ENCODE peak calls at places on chromosomes 6 and 20, in nine cellular contexts. N is AG04450; S is stimulated activated CD8-positive, alpha-beta memory T cell treated with anti-CD3 and anti-CD28 coated beads, Interleukin-15, amount 100 ng/mL, for 1 hour; C is Panc1; H is amniotic stem cell; P is Ammon's horn; Q is neural crest cell; K is fibroblast of the aortic adventitia; L is WTC11. B is an unnamed sample.

GRCh38 chr20:34089655-34090324 is 22.3 kb downstream of the EIF2S2 start:
- DNase-seq in S (no peak), C (no peak), N (no peak), L (no peak), Q (no peak), K (no peak), P (no peak), H (no peak), B (no peak)

GRCh38 chr20:18585134-18585533 is 2.7 kb upstream of the DTD1 start:
- DNase-seq in H (no peak), C (peak), Q (no peak), S (no peak), L (peak), K (peak), N (no peak), P (no peak), B (no peak)

GRCh38 chr20:57647006-57647932 is 27.0 kb upstream of the ZBP1 start:
- DNase-seq in L (no peak), Q (no peak), P (no peak), S (no peak), C (no peak), N (no peak), K (no peak), H (no peak), B (no peak)

GRCh38 chr20:63089051-63089907 is 82.5 kb upstream of the BHLHE23 start:
- DNase-seq in N (no peak), H (no peak), L (peak), Q (no peak), P (no peak), S (no peak), C (no peak), K (no peak), B (no peak)

GRCh38 chr20:1844723-1845523 is 50.3 kb upstream of the SIRPA start:
- DNase-seq in C (no peak), H (no peak), S (no peak), N (peak), L (no peak), P (peak), K (peak), Q (no peak), B (peak)

GRCh38 chr6:34018026-34018425 is 127.9 kb downstream of the GRM4 start:
- DNase-seq in H (no peak), L (no peak), P (no peak), Q (no peak), C (no peak), N (no peak), K (no peak), S (no peak), B (no peak)

GRCh38 chr6:116648161-116648560 is 20.4 kb downstream of the ZUP1 start:
- DNase-seq in K (peak), S (no peak), L (no peak), H (no peak), N (no peak), P (no peak), C (no peak), Q (no peak), B (no peak)

GRCh38 chr20:17465236-17465635 is 65.9 kb downstream of the BFSP1 start:
- DNase-seq in K (no peak), P (no peak), H (no peak), N (no peak), Q (no peak), S (no peak), C (no peak), L (no peak), B (no peak)

GRCh38 chr6:43391448-43392031 is 22.1 kb upstream of the ZNF318 start:
- DNase-seq in S (peak), P (no peak), L (no peak), H (no peak), C (no peak), K (no peak), N (no peak), Q (no peak), B (no peak)

GRCh38 chr6:137349856-137350830 is 131.0 kb upstream of the IFNGR1 start:
- DNase-seq in C (no peak), Q (no peak), K (no peak), H (no peak), P (peak), S (no peak), L (no peak), N (no peak), B (no peak)

GRCh38 chr20:43341541-43341940 is 116.2 kb upstream of the SRSF6 start:
- DNase-seq in P (no peak), K (peak), S (no peak), N (no peak), C (no peak), Q (no peak), H (no peak), L (no peak), B (no peak)

GRCh38 chr6:43394982-43395381 is 25.5 kb upstream of the ZNF318 start:
- DNase-seq in L (no peak), K (no peak), S (no peak), C (no peak), H (no peak), Q (no peak), P (no peak), N (no peak), B (no peak)

GRCh38 chr6:168961257-168961656 is 292.4 kb downstream of the THBS2 start:
- DNase-seq in P (no peak), H (no peak), Q (no peak), S (no peak), C (no peak), N (no peak), L (no peak), K (no peak), B (no peak)

GRCh38 chr6:47650553-47651432 is 47.6 kb upstream of the ADGRF4 start:
- DNase-seq in H (no peak), L (no peak), P (no peak), C (no peak), S (no peak), K (no peak), N (no peak), Q (no peak), B (no peak)

GRCh38 chr6:107331409-107332386 is 127.7 kb downstream of the PDSS2 start:
- DNase-seq in C (no peak), Q (no peak), P (no peak), N (no peak), H (no peak), K (no peak), L (no peak), S (no peak), B (no peak)

GRCh38 chr6:74534485-74535211 is 671.2 kb downstream of the COL12A1 start:
- DNase-seq in P (no peak), Q (no peak), K (peak), H (no peak), C (peak), S (no peak), N (peak), L (no peak), B (no peak)

GRCh38 chr6:161393839-161394364 is 120.0 kb upstream of the AGPAT4 start:
- DNase-seq in S (peak), L (no peak), C (peak), Q (peak), K (peak), N (no peak), H (peak), P (peak), B (peak)

GRCh38 chr20:1810926-1811620 is 84.1 kb upstream of the SIRPA start:
- DNase-seq in K (peak), Q (no peak), N (no peak), L (no peak), H (peak), C (no peak), S (no peak), P (peak), B (no peak)

GRCh38 chr20:21615617-21616080 is 89.8 kb upstream of the PAX1 start:
- DNase-seq in N (no peak), C (peak), P (peak), K (peak), Q (peak), L (peak), H (peak), S (peak), B (no peak)

GRCh38 chr20:47055699-47056369 is 161.2 kb downstream of the EYA2 start:
- DNase-seq in Q (no peak), H (no peak), N (peak), L (no peak), P (no peak), C (no peak), K (peak), S (no peak), B (no peak)

GRCh38 chr20:48984575-48985219 is 61.4 kb upstream of the CSE1L start:
- DNase-seq in P (no peak), S (no peak), N (no peak), Q (no peak), K (no peak), L (no peak), H (no peak), C (no peak), B (no peak)

GRCh38 chr20:36744764-36745191 is 1.1 kb downstream of the NDRG3 start:
- DNase-seq in N (no peak), H (no peak), Q (no peak), S (no peak), P (peak), C (no peak), K (peak), L (no peak), B (no peak)

GRCh38 chr6:31737315-31738047 is 1.2 kb upstream of the CLIC1 start:
- DNase-seq in N (no peak), Q (no peak), H (no peak), K (no peak), S (no peak), C (no peak), L (no peak), P (no peak), B (no peak)

GRCh38 chr20:62766716-62767115 is 29.6 kb upstream of the MRGBP start:
- DNase-seq in S (no peak), H (no peak), Q (no peak), P (no peak), C (no peak), K (no peak), N (no peak), L (no peak), B (no peak)

GRCh38 chr6:36844232-36845170 is 5.3 kb upstream of the CPNE5 start:
- DNase-seq in N (no peak), L (no peak), C (no peak), H (no peak), S (no peak), P (no peak), Q (no peak), K (no peak), B (no peak)

GRCh38 chr6:169990095-169991030 is 238.9 kb downstream of the ERMARD start:
- DNase-seq in L (no peak), N (no peak), Q (no peak), P (peak), C (no peak), H (no peak), S (no peak), K (no peak), B (peak)